ENCODE peak calls at places on chromosomes 1 and 21, in six cellular contexts. G, F, B, A, X and W are unnamed samples.

GRCh38 chr1:155892801-155893200 is 18.3 kb downstream of the RIT1 start:
- DNase-seq in X (no peak), A (no peak), F (no peak), B (no peak), G (no peak), W (no peak)

GRCh38 chr1:213020016-213020415 is 4.3 kb upstream of the ANGEL2 start:
- DNase-seq in G (no peak), A (no peak), F (no peak), X (no peak), B (no peak), W (no peak)

GRCh38 chr1:16398371-16398953 is 31.4 kb downstream of the SZRD1 start:
- DNase-seq in F (no peak), G (no peak), B (no peak), A (no peak), X (no peak), W (no peak)

GRCh38 chr1:236502972-236503639 is 20.7 kb upstream of the LGALS8 start:
- DNase-seq in G (no peak), A (peak; percentile 63), X (peak; percentile 34), B (no peak), F (peak; percentile 57), W (peak; percentile 68)

GRCh38 chr21:38621132-38621531 is 122.9 kb upstream of the ERG start:
- DNase-seq in F (no peak), X (no peak), G (no peak), B (no peak), A (no peak), W (no peak)

GRCh38 chr1:32521165-32521564 is 18.1 kb upstream of the ZBTB8A start:
- DNase-seq in F (no peak), B (no peak), G (no peak), A (no peak), X (no peak), W (no peak)

GRCh38 chr1:162502928-162503327 is 5.3 kb downstream of the UHMK1 start:
- DNase-seq in X (no peak), A (no peak), B (no peak), G (no peak), F (no peak), W (no peak)

GRCh38 chr1:204568576-204569206 is 52.5 kb downstream of the MDM4 start:
- DNase-seq in G (no peak), B (no peak), A (no peak), F (no peak), X (no peak), W (no peak)

GRCh38 chr1:7149080-7149838 is 364.0 kb downstream of the CAMTA1 start:
- DNase-seq in X (no peak), A (no peak), G (no peak), F (no peak), B (no peak), W (no peak)

GRCh38 chr1:167136191-167136614 is 42.3 kb downstream of the STYXL2 start:
- DNase-seq in G (no peak), A (peak; percentile 39), B (no peak), X (no peak), F (no peak), W (no peak)

GRCh38 chr1:75630004-75630403 is 19.1 kb upstream of the SLC44A5 start:
- DNase-seq in G (no peak), F (no peak), A (no peak), X (no peak), B (no peak), W (no peak)

GRCh38 chr1:231220801-231221200 is 20.2 kb upstream of the GNPAT start:
- DNase-seq in X (no peak), G (no peak), F (no peak), B (no peak), A (no peak), W (no peak)

GRCh38 chr1:19405761-19406481 is 79.4 kb downstream of the CAPZB start:
- DNase-seq in A (no peak), G (peak; percentile 72), F (no peak), X (no peak), B (no peak), W (no peak)

GRCh38 chr21:36459098-36459497 is 20.8 kb downstream of the CLDN14 start:
- DNase-seq in A (no peak), X (no peak), G (no peak), F (no peak), B (no peak), W (no peak)

GRCh38 chr1:151604291-151604690 is 7.6 kb upstream of the SNX27 start:
- DNase-seq in B (no peak), A (no peak), G (no peak), F (no peak), X (no peak), W (no peak)

GRCh38 chr1:110603058-110603457 is 3.1 kb downstream of the KCNA2 start:
- DNase-seq in F (no peak), B (no peak), G (no peak), A (no peak), X (no peak), W (no peak)

GRCh38 chr1:202216691-202217090 is 23.1 kb downstream of the LGR6 start:
- DNase-seq in F (no peak), G (no peak), B (no peak), X (no peak), A (no peak), W (no peak)

GRCh38 chr1:21262282-21263051 is 27.8 kb downstream of the ECE1 start:
- DNase-seq in A (peak; percentile 56), G (peak; percentile 88), F (peak; percentile 53), X (no peak), B (peak; percentile 89), W (peak; percentile 97)
- TF ChIP-seq POLR2AphosphoS5 in A (no peak), G (no peak), F (no peak), X (no peak), B (peak; percentile 64), W (peak; percentile 79)

GRCh38 chr1:198620198-198620597 is 18.6 kb upstream of the PTPRC start:
- DNase-seq in A (no peak), G (no peak), B (no peak), X (no peak), F (no peak), W (no peak)
- H3K4me1 ChIP-seq in A (no peaks in the 10 kb centered on the region), G (no peaks in the 10 kb centered on the region), B (no peaks in the 10 kb centered on the region), X (no peaks in the 10 kb centered on the region), F (no peaks in the 10 kb centered on the region), W (no peaks in the 10 kb centered on the region)

GRCh38 chr1:219210067-219210466 is 36.4 kb downstream of the LYPLAL1 start:
- DNase-seq in X (no peak), G (no peak), A (no peak), B (no peak), F (no peak), W (no peak)

GRCh38 chr1:219206350-219206749 is 32.7 kb downstream of the LYPLAL1 start:
- DNase-seq in A (no peak), F (no peak), G (peak; percentile 8), B (no peak), X (no peak), W (no peak)

GRCh38 chr1:219215477-219215876 is 41.8 kb downstream of the LYPLAL1 start:
- DNase-seq in B (no peak), A (no peak), X (no peak), G (no peak), F (no peak), W (no peak)

GRCh38 chr1:219209578-219209977 is 35.9 kb downstream of the LYPLAL1 start:
- DNase-seq in F (no peak), X (no peak), B (no peak), A (no peak), G (no peak), W (no peak)
- TF ChIP-seq EP300 in F (no peak), X (no peak), B (no peak), A (no peak), G (no peak), W (no peak)

GRCh38 chr1:215651867-215652266 is 84.8 kb downstream of the KCTD3 start:
- DNase-seq in G (no peak), B (no peak), F (no peak), A (no peak), X (no peak), W (no peak)
- TF ChIP-seq POLR2AphosphoS5 in G (no peak), B (no peak), F (no peak), A (no peak), X (no peak), W (no peak)

GRCh38 chr21:44815225-44815624 is 2.6 kb downstream of the SUMO3 start:
- DNase-seq in X (no peak), G (no peak), A (no peak), B (no peak), F (no peak), W (peak; percentile 64)

GRCh38 chr21:44813727-44814126 is 4.1 kb downstream of the SUMO3 start:
- DNase-seq in B (no peak), G (no peak), X (no peak), F (no peak), A (no peak), W (peak; percentile 58)

GRCh38 chr21:44815852-44816628 is 1.8 kb downstream of the SUMO3 start:
- DNase-seq in G (peak; percentile 74), X (no peak), A (no peak), F (no peak), B (no peak), W (peak; percentile 68)

GRCh38 chr21:44813149-44813548 is 4.7 kb downstream of the SUMO3 start:
- DNase-seq in X (no peak), G (no peak), F (no peak), A (no peak), B (no peak), W (no peak)

DNA sequence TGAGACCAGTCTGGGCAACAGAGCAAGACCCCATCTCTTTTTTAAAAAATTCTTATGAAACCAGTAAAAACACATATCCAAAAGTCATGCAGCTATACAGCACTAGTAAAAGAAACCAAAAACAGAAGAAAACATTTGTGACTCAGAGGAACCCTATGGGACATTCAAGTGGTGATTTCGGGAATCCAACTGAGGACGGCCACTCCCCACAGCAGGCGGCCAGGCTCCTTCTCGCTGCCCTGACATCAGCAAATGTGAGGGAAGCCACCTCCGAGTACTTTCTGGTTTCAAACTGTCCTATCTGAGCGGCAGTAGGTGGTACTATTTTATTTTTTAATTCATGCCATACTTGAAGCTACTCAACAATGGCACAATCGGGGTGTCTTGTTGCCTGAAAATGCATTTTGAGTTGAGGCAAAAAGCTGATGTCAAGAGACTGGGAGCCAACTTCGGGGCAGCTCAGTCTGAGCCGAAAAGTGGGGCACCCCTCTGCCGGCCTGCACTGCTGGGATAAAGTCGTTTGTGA is 3.3 kb downstream of the SUMO3 start:
- DNase-seq in A (no peak), F (no peak), G (no peak), X (no peak), B (no peak), W (peak; percentile 65)
- H3K4me1 ChIP-seq in A (peaks cover 28% of the 10 kb centered on the region), F (peaks cover 64% of the 10 kb centered on the region), G (peaks cover 8% of the 10 kb centered on the region), X (peaks cover 7% of the 10 kb centered on the region), B (peaks cover 47% of the 10 kb centered on the region), W (peaks cover 18% of the 10 kb centered on the region)

DNA sequence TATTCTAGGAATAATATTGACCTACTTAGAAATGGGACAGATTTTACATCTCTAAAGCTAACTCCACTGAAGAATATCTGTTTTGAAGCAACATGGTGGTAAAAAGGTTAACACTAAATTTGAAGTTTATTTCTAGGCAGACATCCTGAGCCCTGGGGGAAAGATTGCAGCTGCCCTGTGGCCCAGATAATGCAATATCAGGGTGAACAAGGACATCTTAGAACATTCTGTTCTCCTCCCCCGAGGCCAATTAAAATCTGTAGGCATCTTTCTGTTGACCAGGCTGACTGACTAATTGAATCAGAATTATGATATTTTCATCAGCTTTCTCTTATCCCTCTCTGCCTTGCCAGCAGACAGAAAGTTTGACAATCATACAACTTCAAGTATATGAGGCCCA is 149.8 kb upstream of the DUSP10 start:
- DNase-seq in B (no peak), A (no peak), X (no peak), F (no peak), G (no peak), W (no peak)
- TF ChIP-seq EP300 in B (no peak), A (peak; percentile 16), X (no peak), F (no peak), G (no peak), W (peak; percentile 49)